ENCODE peak calls at places on chromosome 2, in ten cellular contexts. S is H54, Q is substantia nigra, Z is cardiac muscle cell, R is GM23338, T is cardiac septum, H is ELF-1, O is fibroblast of lung, G is sciatic nerve, J is aorta. F is an unnamed sample.

GRCh38 chr2:120278901-120279300 is 26.2 kb downstream of the RALB start:
- DNase-seq in J (no peak), H (no peak), Q (no peak), S (no peak), G (no peak), T (no peak), O (no peak), Z (no peak), R (no peak), F (no peak)

GRCh38 chr2:23606968-23607367 is 222.0 kb downstream of the KLHL29 start:
- DNase-seq in Q (no peak), H (peak), J (no peak), S (peak), G (no peak), O (peak), Z (peak), R (no peak), T (no peak), F (no peak)

GRCh38 chr2:126029316-126029715 is 626.6 kb upstream of the GYPC start:
- DNase-seq in O (no peak), G (no peak), T (no peak), Z (no peak), J (no peak), H (peak), R (peak), Q (no peak), S (no peak), F (no peak)

GRCh38 chr2:60072609-60073008 is 480.8 kb downstream of the BCL11A start:
- DNase-seq in Q (no peak), O (no peak), G (no peak), H (no peak), R (no peak), Z (no peak), S (no peak), J (no peak), T (no peak), F (no peak)

GRCh38 chr2:137659616-137660015 is 304.7 kb upstream of the HNMT start:
- DNase-seq in O (no peak), R (peak), T (no peak), Z (no peak), H (no peak), J (no peak), Q (no peak), S (no peak), G (no peak), F (no peak)

GRCh38 chr2:159744363-159744762 is 32.1 kb downstream of the MARCHF7 start:
- DNase-seq in R (no peak), H (no peak), O (peak), T (no peak), Q (no peak), Z (peak), J (no peak), S (no peak), G (no peak), F (no peak)

GRCh38 chr2:88054300-88055048 is 1.1 kb downstream of the KRCC1 start:
- DNase-seq in G (no peak), Q (no peak), S (no peak), J (no peak), T (no peak), O (peak), Z (peak), H (no peak), R (no peak), F (no peak)

GRCh38 chr2:44941551-44942234 is at the start of gene SIX3:
- DNase-seq in Q (no peak), G (no peak), O (peak), S (no peak), J (no peak), R (peak), Z (no peak), T (no peak), H (peak), F (peak)

GRCh38 chr2:128879161-128879560 is 560.5 kb upstream of the HS6ST1 start:
- DNase-seq in O (no peak), J (no peak), G (no peak), T (no peak), S (no peak), H (peak), Q (no peak), R (peak), Z (no peak), F (no peak)

GRCh38 chr2:98487806-98488189 is 43.1 kb downstream of the INPP4A start:
- DNase-seq in S (no peak), H (no peak), R (peak), Q (no peak), G (no peak), T (no peak), J (no peak), O (no peak), Z (peak), F (no peak)

GRCh38 chr2:141341444-141341843 is 789.4 kb downstream of the LRP1B start:
- DNase-seq in J (no peak), S (peak), H (no peak), R (no peak), T (no peak), O (peak), G (no peak), Q (no peak), Z (peak), F (no peak)

GRCh38 chr2:213125646-213126347 is 25.6 kb downstream of the IKZF2 start:
- DNase-seq in T (no peak), O (no peak), J (no peak), H (no peak), Q (no peak), G (no peak), Z (peak), R (no peak), S (no peak), F (no peak)

GRCh38 chr2:122999823-123000222 is 1025.3 kb upstream of the CNTNAP5 start:
- DNase-seq in Z (no peak), T (no peak), R (peak), G (no peak), Q (no peak), H (peak), S (no peak), J (no peak), O (no peak), F (no peak)

GRCh38 chr2:241570961-241571581 is 12.5 kb downstream of the BOK start:
- DNase-seq in J (peak), S (no peak), Q (no peak), Z (peak), O (no peak), T (no peak), R (no peak), G (peak), H (no peak), F (no peak)

GRCh38 chr2:157508676-157509075 is 64.8 kb upstream of the CYTIP start:
- DNase-seq in J (no peak), H (no peak), T (no peak), Z (no peak), R (no peak), Q (no peak), O (no peak), S (no peak), G (no peak), F (no peak)

GRCh38 chr2:236499691-236500573 is 69.7 kb upstream of the ACKR3 start:
- DNase-seq in Z (no peak), S (no peak), T (no peak), H (peak), Q (no peak), G (no peak), J (no peak), O (peak), R (no peak), F (no peak)

GRCh38 chr2:206790311-206790935 is 25.0 kb downstream of the FASTKD2 start:
- DNase-seq in R (no peak), G (no peak), Z (no peak), S (no peak), J (no peak), O (peak), Q (no peak), H (no peak), T (no peak), F (no peak)

GRCh38 chr2:134869941-134870736 is 31.7 kb downstream of the ACMSD start:
- DNase-seq in R (no peak), G (no peak), Q (no peak), J (no peak), T (no peak), S (no peak), H (no peak), O (peak), Z (peak), F (no peak)

GRCh38 chr2:218172808-218173207 is 6.0 kb upstream of the CXCR1 start:
- DNase-seq in O (no peak), J (no peak), Q (no peak), S (no peak), Z (no peak), R (no peak), G (no peak), T (no peak), H (peak), F (no peak)

GRCh38 chr2:237156131-237156856 is 70.6 kb downstream of the COPS8 start:
- DNase-seq in Q (no peak), H (no peak), G (peak), Z (peak), S (peak), R (no peak), O (peak), T (no peak), J (peak), F (no peak)

GRCh38 chr2:234640657-234641056 is 143.8 kb upstream of the ARL4C start:
- DNase-seq in G (no peak), T (no peak), H (no peak), Q (no peak), R (no peak), S (no peak), O (no peak), Z (no peak), J (no peak), F (no peak)

GRCh38 chr2:15058015-15058414 is 425.5 kb downstream of the LRATD1 start:
- DNase-seq in G (no peak), R (peak), Z (no peak), T (no peak), O (no peak), Q (no peak), H (no peak), J (no peak), S (no peak), F (no peak)

GRCh38 chr2:187612857-187613256 is 58.6 kb upstream of the TFPI start:
- DNase-seq in O (no peak), Z (no peak), Q (no peak), R (no peak), T (no peak), J (no peak), S (no peak), G (no peak), H (no peak), F (no peak)

GRCh38 chr2:23617817-23618216 is 232.8 kb downstream of the KLHL29 start:
- DNase-seq in H (no peak), R (no peak), G (no peak), O (no peak), Q (no peak), Z (no peak), S (no peak), J (no peak), T (no peak), F (no peak)